ENCODE peak calls at places on chromosomes 6 and 20, in four cellular contexts. H, E, O and T are unnamed samples.
A peak's percentile ranks its signal among the peaks of the same experiment; 100 is the strongest.

GRCh38 chr20:20014659-20015058 is 2.5 kb upstream of the NAA20 start:
- DNase-seq in H (no peak), E (no peak), O (no peak), T (no peak)

GRCh38 chr6:137099689-137100398 is 55.1 kb upstream of the IL20RA start:
- DNase-seq in H (no peak), E (no peak), O (no peak), T (no peak)

GRCh38 chr6:84618836-84619235 is 145.6 kb downstream of the TBX18 start:
- DNase-seq in H (no peak), E (no peak), O (peak; percentile 46), T (no peak)

GRCh38 chr20:62441986-62442539 is 14.7 kb upstream of the RBBP8NL start:
- DNase-seq in H (no peak), E (no peak), O (no peak), T (no peak)

GRCh38 chr6:122798099-122798641 is 9.1 kb downstream of the SMPDL3A start:
- DNase-seq in H (no peak), E (peak; percentile 92), O (no peak), T (no peak)

GRCh38 chr6:114941078-114941477 is 598.3 kb upstream of the HS3ST5 start:
- DNase-seq in H (no peak), E (no peak), O (no peak), T (no peak)

GRCh38 chr6:134936927-134937326 is 13.0 kb downstream of the ALDH8A1 start:
- DNase-seq in H (no peak), E (no peak), O (no peak), T (no peak)

GRCh38 chr6:136994782-136995181 is 50.0 kb downstream of the IL20RA start:
- DNase-seq in H (no peak), E (peak; percentile 57), O (no peak), T (no peak)

GRCh38 chr20:48359692-48360337 is 468.0 kb downstream of the PREX1 start:
- DNase-seq in H (peak; percentile 39), E (peak; percentile 54), O (no peak), T (peak; percentile 85)

GRCh38 chr6:31049518-31049917 is 39.2 kb downstream of the MUC22 start:
- DNase-seq in H (no peak), E (no peak), O (no peak), T (no peak)

GRCh38 chr20:57283867-57284266 is 17.4 kb upstream of the BMP7 start:
- DNase-seq in H (no peak), E (no peak), O (no peak), T (no peak)

GRCh38 chr6:4270799-4271198 is 135.4 kb upstream of the ECI2 start:
- DNase-seq in H (no peak), E (no peak), O (no peak), T (no peak)

GRCh38 chr20:61543931-61544745 is 292.1 kb downstream of the CDH4 start:
- DNase-seq in H (no peak), E (no peak), O (no peak), T (no peak)

GRCh38 chr20:58245931-58246330 is 17.5 kb upstream of the ANKRD60 start:
- DNase-seq in H (no peak), E (no peak), O (no peak), T (no peak)

GRCh38 chr6:2037230-2037926 is 208.0 kb downstream of the GMDS start:
- DNase-seq in H (no peak), E (no peak), O (no peak), T (no peak)

GRCh38 chr20:9686455-9686854 is 152.4 kb downstream of the PAK5 start:
- DNase-seq in H (no peak), E (no peak), O (no peak), T (no peak)

GRCh38 chr20:50475879-50476292 is 34.3 kb upstream of the PTPN1 start:
- DNase-seq in H (peak; percentile 70), E (peak; percentile 83), O (no peak), T (no peak)

GRCh38 chr20:38825901-38826625 is 20.6 kb downstream of the PPP1R16B start:
- DNase-seq in H (no peak), E (peak; percentile 85), O (no peak), T (no peak)

GRCh38 chr20:52899221-52899620 is 72.9 kb upstream of the TSHZ2 start:
- DNase-seq in H (no peak), E (no peak), O (no peak), T (no peak)

GRCh38 chr6:167996424-167997199 is 859 bp upstream of the KIF25 start:
- DNase-seq in H (no peak), E (no peak), O (peak; percentile 79), T (no peak)

GRCh38 chr6:44037847-44038542 is 89.3 kb downstream of the MRPL14 start:
- DNase-seq in H (no peak), E (no peak), O (no peak), T (no peak)

GRCh38 chr6:148445620-148446019 is 103.0 kb downstream of the SASH1 start:
- DNase-seq in H (no peak), E (no peak), O (no peak), T (no peak)

GRCh38 chr6:35919085-35919826 is 1.6 kb downstream of the SRPK1 start:
- DNase-seq in H (no peak), E (peak; percentile 75), O (no peak), T (no peak)

GRCh38 chr6:148962854-148963515 is 216.2 kb downstream of the UST start:
- DNase-seq in H (no peak), E (no peak), O (no peak), T (no peak)

GRCh38 chr20:15248618-15249395 is 911.4 kb upstream of the FLRT3 start:
- DNase-seq in H (no peak), E (no peak), O (no peak), T (no peak)

GRCh38 chr6:62283359-62283758 is 2.7 kb downstream of the KHDRBS2 start:
- DNase-seq in H (no peak), E (no peak), O (no peak), T (no peak)

GRCh38 chr6:79949235-79949634 is 1.9 kb upstream of the ELOVL4 start:
- DNase-seq in H (peak; percentile 33), E (peak; percentile 79), O (peak; percentile 72), T (peak; percentile 7)

GRCh38 chr6:131061771-131062160 is 1.3 kb downstream of the EPB41L2 start:
- DNase-seq in H (no peak), E (no peak), O (no peak), T (no peak)

GRCh38 chr20:32966881-32967781 is 37.1 kb downstream of the SUN5 start:
- DNase-seq in H (no peak), E (no peak), O (peak; percentile 41), T (peak; percentile 41)

GRCh38 chr20:32965115-32965514 is 39.1 kb downstream of the SUN5 start:
- DNase-seq in H (peak; percentile 2), E (no peak), O (no peak), T (no peak)

GRCh38 chr20:32964575-32964974 is 39.7 kb downstream of the SUN5 start:
- DNase-seq in H (no peak), E (no peak), O (no peak), T (no peak)

GRCh38 chr20:32966382-32966781 is 37.9 kb downstream of the SUN5 start:
- DNase-seq in H (no peak), E (no peak), O (no peak), T (no peak)

GRCh38 chr20:32965581-32966373 is 38.5 kb downstream of the SUN5 start:
- DNase-seq in H (no peak), E (no peak), O (peak; percentile 38), T (no peak)
- TF ChIP-seq SRF in H (no peak), E (no peak), O (no peak), T (no peak)

GRCh38 chr6:33126101-33126714 is 50.4 kb downstream of the HLA-DPB1 start:
- DNase-seq in H (peak; percentile 78), E (peak; percentile 50), O (peak; percentile 91), T (no peak)
- TF ChIP-seq KDM1A in H (no peak), E (no peak), O (no peak), T (no peak)

DNA sequence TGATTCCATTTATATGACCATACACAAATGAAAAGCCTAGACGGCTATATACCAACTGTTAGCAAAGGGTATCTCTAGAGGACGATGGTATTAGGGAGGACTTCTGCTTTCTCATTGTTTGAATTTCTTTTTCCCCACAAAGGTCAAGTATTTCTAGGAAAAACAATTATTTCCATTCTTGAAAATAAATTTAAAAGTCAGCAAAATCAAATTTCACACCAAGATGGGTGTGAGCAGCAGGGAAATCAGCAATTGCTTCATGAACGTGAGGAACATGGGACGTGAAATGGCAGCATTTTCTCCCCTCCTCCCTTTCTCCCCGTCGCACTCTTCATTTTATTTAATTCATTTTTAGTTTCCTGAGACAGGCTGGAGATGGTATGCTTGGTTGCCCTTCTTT is 5.2 kb upstream of the ZFAND3 start:
- DNase-seq in H (no peak), E (no peak), O (no peak), T (no peak)
- TF ChIP-seq BRCA1 in H (no peak), E (no peak), O (no peak), T (no peak)

GRCh38 chr20:16926626-16927025 is 178.5 kb downstream of the OTOR start:
- DNase-seq in H (no peak), E (no peak), O (no peak), T (no peak)
- TF ChIP-seq SRF in H (no peak), E (no peak), O (no peak), T (no peak)

DNA sequence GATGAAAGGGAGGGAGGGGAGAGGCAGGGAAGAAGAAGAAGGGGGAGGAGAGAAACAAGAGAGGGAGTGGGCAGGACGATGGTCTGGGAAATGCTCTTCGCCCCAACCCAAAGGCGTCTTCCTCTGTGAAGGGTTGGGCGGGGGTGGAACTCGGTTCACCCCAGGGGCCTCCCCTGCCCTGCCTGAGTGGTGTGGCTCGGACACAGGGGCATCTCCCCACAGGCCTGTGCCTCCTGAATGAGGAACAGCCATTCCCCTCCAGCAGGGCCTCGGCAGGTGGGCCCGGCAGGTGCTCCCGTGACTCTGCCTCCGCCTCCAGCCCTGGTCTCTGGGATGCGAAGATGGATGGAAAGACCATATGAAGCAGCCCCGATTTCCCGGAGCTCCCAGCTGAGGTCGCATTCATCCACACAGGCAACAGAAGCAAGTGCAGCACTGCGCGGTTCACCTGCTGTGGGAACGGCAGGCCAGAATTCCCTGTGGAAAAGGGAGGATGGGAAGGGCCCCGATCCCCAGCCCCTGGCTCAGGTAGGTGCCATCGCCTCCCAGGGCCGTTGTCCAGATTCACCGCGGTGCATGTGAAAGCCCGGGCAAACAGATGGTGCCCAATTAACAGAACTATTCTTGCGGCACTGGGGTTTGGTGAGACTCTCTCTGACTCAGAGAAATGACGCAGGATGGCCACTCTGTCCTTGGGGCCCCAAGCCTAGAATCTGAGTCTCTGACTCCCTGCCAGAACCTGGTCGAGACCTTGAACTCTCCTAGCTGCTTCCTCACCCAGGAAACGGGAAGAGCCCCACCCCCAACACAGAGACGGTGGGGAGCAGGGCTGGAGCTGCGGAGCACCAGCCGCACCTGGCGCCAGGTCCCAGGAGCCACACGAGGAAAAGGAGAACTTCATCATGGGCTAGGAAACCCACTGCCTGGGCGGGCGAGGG is 29.5 kb upstream of the RPS6KA2 start:
- DNase-seq in H (no peak), E (peak; percentile 56), O (peak; percentile 66), T (no peak)
- TF ChIP-seq KDM1A in H (no peak), E (no peak), O (peak; percentile 19), T (no peak)

DNA sequence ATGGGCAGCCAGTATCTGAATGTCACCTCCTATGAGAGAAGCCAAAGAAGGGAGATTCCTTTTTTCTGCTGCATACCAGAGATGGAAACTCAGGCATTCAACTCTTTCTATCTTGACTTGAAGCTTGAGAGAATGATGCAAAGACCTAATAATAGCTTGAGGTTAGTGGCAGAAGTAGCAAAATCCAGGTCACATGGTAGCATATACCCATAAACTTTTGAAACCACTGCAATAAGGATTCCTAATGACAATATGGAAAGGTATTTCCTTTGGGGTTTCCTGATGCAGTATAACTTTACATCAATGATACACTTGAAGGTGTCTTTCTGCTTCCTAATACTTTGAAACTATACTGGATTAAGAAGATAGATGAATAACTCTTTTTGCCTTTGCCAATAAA is 155.4 kb upstream of the SIM1 start:
- DNase-seq in H (no peak), E (no peak), O (no peak), T (no peak)
- TF ChIP-seq BRCA1 in H (no peak), E (no peak), O (no peak), T (no peak)

GRCh38 chr6:169619650-169620049 is 82.2 kb downstream of the WDR27 start:
- DNase-seq in H (no peak), E (no peak), O (no peak), T (no peak)
- TF ChIP-seq SRF in H (no peak), E (no peak), O (no peak), T (no peak)